ENCODE peak calls at places on chromosomes 11 and 22, in five cellular contexts. E, M, Q, A and B are unnamed samples.

GRCh38 chr11:61526956-61527731 is 18.6 kb downstream of the LRRC10B start:
- DNase-seq in E (no peak), M (no peak), Q (peak; percentile 36), A (no peak), B (no peak)

GRCh38 chr11:2398664-2399355 is 1.7 kb upstream of the TSSC4 start:
- DNase-seq in E (no peak), M (no peak), Q (no peak), A (no peak), B (no peak)

GRCh38 chr11:88305430-88305829 is 32.1 kb downstream of the CTSC start:
- DNase-seq in E (no peak), M (no peak), Q (no peak), A (no peak), B (no peak)

GRCh38 chr11:119481667-119482400 is 58.9 kb upstream of the THY1 start:
- DNase-seq in E (no peak), M (no peak), Q (no peak), A (no peak), B (peak; percentile 73)

GRCh38 chr22:25148149-25148691 is 51.4 kb upstream of the CRYBB3 start:
- DNase-seq in E (no peak), M (peak; percentile 33), Q (peak; percentile 71), A (no peak), B (no peak)

GRCh38 chr11:88398372-88399140 is 61.0 kb upstream of the CTSC start:
- DNase-seq in E (no peak), M (no peak), Q (no peak), A (peak; percentile 84), B (no peak)

GRCh38 chr11:27468643-27469332 is 3.8 kb downstream of the LGR4 start:
- DNase-seq in E (peak; percentile 22), M (no peak), Q (no peak), A (peak; percentile 55), B (no peak)

GRCh38 chr11:20451568-20451967 is 64.1 kb downstream of the PRMT3 start:
- DNase-seq in E (peak; percentile 14), M (no peak), Q (no peak), A (peak; percentile 68), B (no peak)

GRCh38 chr11:57318178-57318577 is 6.6 kb downstream of the TNKS1BP1 start:
- DNase-seq in E (no peak), M (no peak), Q (peak; percentile 41), A (peak; percentile 44), B (no peak)

GRCh38 chr11:66815646-66816045 is 27.6 kb upstream of the RCE1 start:
- DNase-seq in E (no peak), M (no peak), Q (no peak), A (peak; percentile 45), B (no peak)

GRCh38 chr11:2893935-2894334 is 8.4 kb upstream of the CDKN1C start:
- DNase-seq in E (no peak), M (no peak), Q (no peak), A (no peak), B (no peak)

GRCh38 chr11:24773326-24773725 is 276.5 kb downstream of the LUZP2 start:
- DNase-seq in E (no peak), M (no peak), Q (no peak), A (no peak), B (no peak)

GRCh38 chr11:19185516-19186052 is 16.2 kb downstream of the CSRP3 start:
- DNase-seq in E (no peak), M (no peak), Q (no peak), A (no peak), B (no peak)

GRCh38 chr22:48858121-48858520 is 969.6 kb downstream of the BRD1 start:
- DNase-seq in E (no peak), M (no peak), Q (no peak), A (no peak), B (peak; percentile 78)

GRCh38 chr22:50118557-50119168 is 28.9 kb downstream of the MOV10L1 start:
- DNase-seq in E (peak; percentile 63), M (no peak), Q (peak; percentile 53), A (peak; percentile 85), B (no peak)

GRCh38 chr11:80958414-80958813 is 1517.6 kb upstream of the TENM4 start:
- DNase-seq in E (peak; percentile 6), M (no peak), Q (no peak), A (peak; percentile 58), B (no peak)

GRCh38 chr11:17719940-17720795 is 797 bp downstream of the MYOD1 start:
- DNase-seq in E (no peak), M (peak; percentile 65), Q (no peak), A (peak; percentile 38), B (no peak)

GRCh38 chr11:48172818-48173609 is 43.6 kb upstream of the OR4B1 start:
- DNase-seq in E (peak; percentile 63), M (peak; percentile 76), Q (peak; percentile 86), A (peak; percentile 69), B (no peak)

GRCh38 chr22:24706050-24706449 is 68.5 kb downstream of the PIWIL3 start:
- DNase-seq in E (no peak), M (peak; percentile 28), Q (no peak), A (no peak), B (no peak)

GRCh38 chr11:132131962-132132361 is 761.5 kb downstream of the NTM start:
- DNase-seq in E (no peak), M (no peak), Q (no peak), A (no peak), B (no peak)

GRCh38 chr11:128767518-128767917 is 73.6 kb downstream of the FLI1 start:
- DNase-seq in E (no peak), M (no peak), Q (no peak), A (peak; percentile 25), B (no peak)

GRCh38 chr22:35219012-35219411 is 38.3 kb upstream of the HMGXB4 start:
- DNase-seq in E (no peak), M (no peak), Q (no peak), A (peak; percentile 32), B (no peak)

GRCh38 chr22:20639750-20640149 is 132.3 kb downstream of the MED15 start:
- DNase-seq in E (no peak), M (no peak), Q (no peak), A (no peak), B (no peak)

GRCh38 chr11:128473631-128474030 is 113.7 kb downstream of the ETS1 start:
- DNase-seq in E (no peak), M (no peak), Q (no peak), A (no peak), B (no peak)

GRCh38 chr22:30150212-30150611 is 69.9 kb downstream of the HORMAD2 start:
- DNase-seq in E (peak; percentile 4), M (no peak), Q (no peak), A (no peak), B (no peak)

GRCh38 chr11:88618716-88619462 is 281.4 kb upstream of the CTSC start:
- DNase-seq in E (no peak), M (peak; percentile 5), Q (no peak), A (no peak), B (no peak)

GRCh38 chr22:28023036-28023435 is 104.0 kb upstream of the PITPNB start:
- DNase-seq in E (no peak), M (no peak), Q (peak; percentile 7), A (no peak), B (peak; percentile 78)

GRCh38 chr11:110182886-110183285 is 89.7 kb downstream of the ZC3H12C start:
- DNase-seq in E (peak; percentile 53), M (no peak), Q (no peak), A (peak; percentile 85), B (no peak)

GRCh38 chr22:36506637-36507517 is at the start of gene FOXRED2:
- DNase-seq in E (peak; percentile 92), M (peak; percentile 88), Q (peak; percentile 92), A (peak; percentile 94), B (peak; percentile 96)

GRCh38 chr22:23268877-23269276 is 88.6 kb downstream of the BCR start:
- DNase-seq in E (no peak), M (no peak), Q (no peak), A (no peak), B (no peak)

GRCh38 chr22:23270798-23271596 is 90.7 kb downstream of the BCR start:
- DNase-seq in E (no peak), M (no peak), Q (no peak), A (no peak), B (no peak)

GRCh38 chr22:23269441-23270211 is 89.3 kb downstream of the BCR start:
- DNase-seq in E (no peak), M (no peak), Q (no peak), A (no peak), B (no peak)

GRCh38 chr22:23271597-23271908 is 91.2 kb downstream of the BCR start:
- DNase-seq in E (no peak), M (no peak), Q (no peak), A (no peak), B (no peak)

DNA sequence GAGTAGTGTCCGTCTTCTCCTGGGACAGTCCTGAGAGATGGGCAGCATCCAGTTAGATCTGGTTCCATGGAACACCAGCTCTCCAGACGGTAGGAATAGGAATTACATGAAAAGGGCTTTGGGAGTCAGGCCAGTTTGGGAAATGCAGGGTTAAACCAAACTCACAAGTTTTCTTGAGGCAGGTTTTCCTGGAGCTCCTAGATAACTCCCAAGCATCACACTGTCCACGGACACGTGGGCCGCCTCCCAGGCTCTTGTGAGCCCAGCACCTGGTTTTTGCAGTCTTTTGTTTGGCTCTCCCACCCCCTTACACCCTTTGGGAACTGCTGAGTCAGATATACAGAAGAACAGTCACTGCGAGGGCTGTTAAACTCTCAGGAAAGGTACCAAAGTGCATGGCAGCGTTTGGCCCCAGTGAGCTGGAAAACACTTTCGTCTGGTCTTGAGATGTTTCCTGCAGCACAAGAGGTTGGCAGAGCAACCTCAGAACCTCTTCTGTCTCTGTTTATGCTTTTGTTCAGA is 90.0 kb downstream of the BCR start:
- DNase-seq in E (no peak), M (no peak), Q (no peak), A (no peak), B (no peak)
- TF ChIP-seq CTCF in E (no peak), M (no peak), Q (no peak), A (no peak), B (no peak)

GRCh38 chr11:78801161-78801884 is 226.7 kb upstream of the NARS2 start:
- DNase-seq in E (peak; percentile 60), M (no peak), Q (no peak), A (peak; percentile 95), B (no peak)
- TF ChIP-seq CTCF in E (no peak), M (no peak), Q (no peak), A (no peak), B (peak; percentile 17)

DNA sequence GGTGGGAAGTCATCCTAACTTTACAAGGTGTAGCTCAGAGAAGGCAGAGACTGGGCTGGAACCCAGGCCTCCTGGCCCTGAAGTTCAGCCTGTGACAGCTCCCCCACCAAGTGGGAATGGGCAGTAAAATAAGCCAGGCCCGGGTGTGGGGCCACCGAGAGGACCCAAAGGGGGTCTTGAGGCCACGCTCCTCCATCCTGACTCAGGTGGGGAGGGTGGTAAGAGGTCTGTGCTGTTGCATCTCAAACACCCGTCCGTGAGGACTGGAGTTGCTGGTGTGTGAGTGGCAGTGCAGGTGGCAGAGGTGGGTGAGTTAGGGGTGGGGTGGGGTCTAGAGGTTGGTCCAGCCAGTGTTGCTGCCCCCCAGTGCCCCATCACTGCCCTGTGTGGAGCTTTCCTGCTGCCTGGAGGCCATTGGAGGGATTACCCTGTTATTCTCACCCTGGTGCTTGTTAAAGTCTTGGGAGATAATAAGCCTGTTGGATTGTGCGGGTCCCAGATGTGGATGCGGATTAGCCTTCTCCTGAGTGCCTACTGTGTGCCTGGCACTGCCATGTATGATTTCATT is 12.7 kb downstream of the SERPINH1 start:
- DNase-seq in E (no peak), M (no peak), Q (no peak), A (peak; percentile 48), B (no peak)
- TF ChIP-seq CTCF in E (peak; percentile 1), M (no peak), Q (no peak), A (peak; percentile 30), B (peak; percentile 26)

DNA sequence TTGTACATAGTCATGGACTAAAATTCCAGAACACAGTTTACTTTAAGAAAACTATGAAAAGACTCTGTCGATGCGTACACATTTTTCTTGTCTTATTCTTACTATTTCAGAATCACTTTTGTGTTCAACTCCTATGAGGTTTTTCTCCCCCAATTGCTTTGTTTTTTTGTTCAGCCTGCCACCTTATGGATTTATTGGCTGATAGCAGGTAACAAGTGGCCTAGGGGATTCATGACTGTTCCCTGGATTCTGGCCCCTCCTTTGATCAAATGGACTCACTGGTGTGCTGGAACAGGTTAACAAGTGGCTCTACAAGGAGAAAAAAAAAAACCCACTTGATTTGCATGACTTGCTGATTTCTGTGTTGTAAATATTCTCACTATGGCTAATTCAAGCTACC is 10.6 kb downstream of the MMP20 start:
- DNase-seq in E (peak; percentile 27), M (no peak), Q (no peak), A (no peak), B (no peak)
- TF ChIP-seq CTCF in E (no peak), M (no peak), Q (no peak), A (no peak), B (peak; percentile 30)